ENCODE peak calls at places on chromosome 19, in six cellular contexts. R, H, A, X, O and C are unnamed samples.

GRCh38 chr19:23440791-23441190 is 45.5 kb upstream of the ZNF91 start:
- DNase-seq in R (no peak), H (no peak), A (peak; percentile 42), X (no peak), O (no peak), C (peak; percentile 70)

GRCh38 chr19:17086129-17086528 is 10.6 kb downstream of the MYO9B start:
- DNase-seq in R (no peak), H (no peak), A (no peak), X (peak; percentile 79), O (no peak), C (no peak)

GRCh38 chr19:5563941-5564612 is 3.7 kb downstream of the TINCR start:
- DNase-seq in R (no peak), H (peak; percentile 61), A (no peak), X (no peak), O (no peak), C (peak; percentile 53)

GRCh38 chr19:49801966-49802661 is 11.0 kb downstream of the FUZ start:
- DNase-seq in R (peak; percentile 84), H (peak; percentile 87), A (no peak), X (peak; percentile 86), O (no peak), C (peak; percentile 93)

GRCh38 chr19:5892772-5893275 is 10.8 kb downstream of the NDUFA11 start:
- DNase-seq in R (no peak), H (no peak), A (no peak), X (no peak), O (no peak), C (no peak)

GRCh38 chr19:33410915-33411401 is 37.4 kb downstream of the CEBPG start:
- DNase-seq in R (no peak), H (no peak), A (no peak), X (no peak), O (no peak), C (no peak)

GRCh38 chr19:4057913-4058695 is 8.6 kb downstream of the ZBTB7A start:
- DNase-seq in R (no peak), H (peak; percentile 93), A (peak; percentile 80), X (peak; percentile 91), O (peak; percentile 42), C (no peak)

GRCh38 chr19:19154768-19155494 is 15.1 kb downstream of the MEF2B start:
- DNase-seq in R (no peak), H (no peak), A (no peak), X (no peak), O (no peak), C (no peak)

GRCh38 chr19:50196322-50196932 is 7.0 kb upstream of the MYH14 start:
- DNase-seq in R (no peak), H (no peak), A (no peak), X (no peak), O (no peak), C (no peak)

GRCh38 chr19:48506138-48506733 is 5.4 kb downstream of the LMTK3 start:
- DNase-seq in R (peak; percentile 28), H (no peak), A (no peak), X (no peak), O (no peak), C (peak; percentile 81)

GRCh38 chr19:45816236-45817009 is 1.3 kb upstream of the RSPH6A start:
- DNase-seq in R (no peak), H (no peak), A (no peak), X (peak; percentile 24), O (no peak), C (peak; percentile 45)

GRCh38 chr19:485122-485521 is 11.2 kb upstream of the MADCAM1 start:
- DNase-seq in R (no peak), H (no peak), A (no peak), X (peak; percentile 70), O (no peak), C (peak; percentile 36)

GRCh38 chr19:4326215-4326836 is 12.3 kb downstream of the STAP2 start:
- DNase-seq in R (no peak), H (no peak), A (no peak), X (no peak), O (no peak), C (no peak)

GRCh38 chr19:5651361-5651760 is 28.5 kb downstream of the SAFB start:
- DNase-seq in R (no peak), H (no peak), A (no peak), X (no peak), O (no peak), C (no peak)

GRCh38 chr19:38862321-38863059 is 12.7 kb upstream of the HNRNPL start:
- DNase-seq in R (peak; percentile 48), H (peak; percentile 78), A (no peak), X (no peak), O (no peak), C (peak; percentile 97)

GRCh38 chr19:811511-812048 is 10.2 kb downstream of the PLPPR3 start:
- DNase-seq in R (no peak), H (no peak), A (no peak), X (no peak), O (no peak), C (no peak)

GRCh38 chr19:53910170-53910518 is 1.1 kb downstream of the CACNG7 start:
- DNase-seq in R (no peak), H (peak; percentile 17), A (no peak), X (peak; percentile 16), O (no peak), C (no peak)